ENCODE peak calls at places on chromosomes 16 and 17, in ten cellular contexts. G is PC-3, A is thoracic aorta, J is ovary, L is suprapubic skin, V is lung, U is substantia nigra, H is RWPE2, D is left ventricle myocardium inferior, W is heart right ventricle. Z is an unnamed sample.

GRCh38 chr16:11064202-11064540 is 119.8 kb downstream of the CLEC16A start:
- DNase-seq in H (peak), J (no peak), G (no peak), A (no peak), U (no peak), V (no peak), L (no peak), W (no peak), D (no peak), Z (no peak)

GRCh38 chr17:79543566-79543965 is 67.3 kb downstream of the RBFOX3 start:
- DNase-seq in L (no peak), W (no peak), J (no peak), G (no peak), H (no peak), U (no peak), A (no peak), D (no peak), V (no peak), Z (no peak)

GRCh38 chr17:64385187-64386083 is 5.2 kb downstream of the PECAM1 start:
- DNase-seq in D (peak), W (peak), V (peak), A (peak), J (peak), L (peak), H (no peak), G (peak), U (no peak), Z (peak)

GRCh38 chr17:42193216-42194132 is 820 bp downstream of the GHDC start:
- DNase-seq in V (no peak), D (no peak), L (no peak), G (no peak), W (no peak), H (no peak), U (no peak), A (no peak), J (no peak), Z (no peak)

GRCh38 chr16:17668411-17668810 is 197.7 kb upstream of the XYLT1 start:
- DNase-seq in J (no peak), W (no peak), D (no peak), G (no peak), U (no peak), V (no peak), L (no peak), H (no peak), A (no peak), Z (no peak)

GRCh38 chr17:50689956-50690886 is 17.5 kb downstream of the ANKRD40 start:
- DNase-seq in J (no peak), G (peak), H (no peak), L (peak), U (no peak), D (no peak), V (no peak), W (no peak), A (no peak), Z (no peak)

GRCh38 chr17:80942360-80943345 is 49.0 kb upstream of the CHMP6 start:
- DNase-seq in A (peak), G (no peak), V (peak), U (no peak), H (peak), W (peak), D (peak), J (peak), L (peak), Z (peak)

GRCh38 chr16:83744521-83744981 is 63.2 kb upstream of the HSBP1 start:
- DNase-seq in V (peak), L (peak), D (peak), H (no peak), J (no peak), G (peak), U (no peak), W (no peak), A (no peak), Z (no peak)

GRCh38 chr16:49833055-49833454 is 22.9 kb downstream of the ZNF423 start:
- DNase-seq in L (peak), D (peak), V (no peak), U (no peak), W (peak), G (no peak), J (peak), H (no peak), A (no peak), Z (peak)

GRCh38 chr16:24736758-24737157 is 7.3 kb downstream of the TNRC6A start:
- DNase-seq in W (no peak), V (no peak), D (no peak), J (no peak), A (no peak), L (no peak), G (no peak), H (no peak), U (no peak), Z (no peak)

GRCh38 chr17:76972046-76972641 is 103.9 kb downstream of the MGAT5B start:
- DNase-seq in L (no peak), J (no peak), V (no peak), H (no peak), G (no peak), A (no peak), W (no peak), U (no peak), D (no peak), Z (no peak)

GRCh38 chr16:86667035-86667434 is 88.7 kb downstream of the FOXL1 start:
- DNase-seq in V (no peak), U (no peak), J (no peak), D (peak), G (no peak), H (no peak), W (peak), L (no peak), A (no peak), Z (peak)

GRCh38 chr17:36496018-36496789 is 9.7 kb downstream of the ZNHIT3 start:
- DNase-seq in D (no peak), G (no peak), U (no peak), L (peak), H (no peak), W (no peak), J (no peak), V (no peak), A (no peak), Z (no peak)

GRCh38 chr16:78745491-78746019 is 646.1 kb downstream of the WWOX start:
- DNase-seq in D (no peak), G (no peak), L (no peak), V (no peak), H (no peak), U (no peak), W (no peak), A (no peak), J (no peak), Z (no peak)

GRCh38 chr17:45265823-45266222 is 3.9 kb upstream of the SPATA32 start:
- DNase-seq in V (no peak), A (no peak), U (no peak), J (no peak), G (peak), W (no peak), L (no peak), D (no peak), H (no peak), Z (no peak)

GRCh38 chr17:60439501-60439900 is 17.2 kb downstream of the CHCT1 start:
- DNase-seq in A (no peak), W (no peak), V (no peak), H (no peak), J (no peak), D (no peak), U (no peak), L (no peak), G (no peak), Z (no peak)

GRCh38 chr16:85759631-85760419 is 8.9 kb upstream of the C16orf74 start:
- DNase-seq in J (no peak), L (no peak), U (no peak), G (peak), A (no peak), V (no peak), W (no peak), D (no peak), H (no peak), Z (no peak)

GRCh38 chr17:73546770-73547345 is 97.4 kb downstream of the SDK2 start:
- DNase-seq in G (peak), A (no peak), W (no peak), U (no peak), V (peak), D (no peak), L (no peak), J (no peak), H (peak), Z (no peak)

GRCh38 chr16:88437367-88437964 is 15.6 kb upstream of the ZFPM1 start:
- DNase-seq in H (no peak), J (peak), V (peak), D (peak), A (no peak), W (no peak), U (no peak), L (no peak), G (peak), Z (no peak)

GRCh38 chr17:72439893-72440502 is 319.2 kb downstream of the SOX9 start:
- DNase-seq in A (no peak), G (no peak), H (no peak), L (no peak), U (no peak), D (no peak), V (no peak), J (no peak), W (no peak), Z (no peak)

GRCh38 chr16:1772362-1772907 is at the start of gene EME2:
- DNase-seq in D (no peak), A (no peak), W (no peak), J (no peak), V (no peak), U (no peak), G (no peak), L (no peak), H (no peak), Z (no peak)

GRCh38 chr16:69073181-69073669 is 32.2 kb upstream of the HAS3 start:
- DNase-seq in H (peak), A (no peak), U (no peak), G (peak), L (no peak), V (peak), J (no peak), D (no peak), W (no peak), Z (no peak)

GRCh38 chr16:17277981-17278381 is 192.8 kb downstream of the XYLT1 start:
- DNase-seq in U (no peak), D (no peak), L (no peak), H (no peak), J (peak), W (peak), G (no peak), V (no peak), A (no peak), Z (no peak)

GRCh38 chr17:8117980-8118768 is at the start of gene ALOXE3:
- DNase-seq in J (peak), H (no peak), L (peak), W (peak), A (no peak), G (peak), U (no peak), D (no peak), V (no peak), Z (no peak)

DNA sequence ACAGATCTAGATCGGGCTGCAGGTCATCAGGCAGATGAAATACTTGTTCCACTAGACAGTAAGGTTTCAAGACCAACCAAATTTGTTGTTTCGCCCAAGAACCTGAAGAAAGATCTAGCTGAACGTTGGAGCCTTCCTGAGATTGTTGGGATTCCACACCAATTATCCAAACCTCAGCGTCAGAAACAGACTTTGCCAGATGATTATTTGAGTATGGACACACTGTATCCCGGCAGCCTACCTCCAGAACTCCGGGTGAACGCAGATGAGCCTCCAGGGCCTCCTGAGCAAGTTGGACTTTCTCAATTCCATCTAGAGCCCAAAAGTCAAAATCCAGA is 14.4 kb downstream of the LRRC37B start:
- DNase-seq in U (no peak), A (no peak), V (no peak), D (no peak), L (no peak), G (no peak), H (no peak), J (no peak), W (no peak), Z (no peak)
- H3K27ac ChIP-seq in U (no peak), A (peak), V (no peak), D (no peak), L (no peak), G (no peak), H (no peak), J (no peak), W (no peak), Z (no peak)

GRCh38 chr17:57856792-57857620 is 7.2 kb upstream of the MRPS23 start:
- DNase-seq in L (no peak), G (no peak), V (no peak), U (no peak), J (no peak), H (no peak), A (no peak), W (no peak), D (no peak), Z (no peak)
- H3K27ac ChIP-seq in L (no peak), G (no peak), V (no peak), U (no peak), J (no peak), H (no peak), A (no peak), W (no peak), D (peak), Z (no peak)

GRCh38 chr17:38431343-38432145 is 3.3 kb downstream of the ARHGAP23 start:
- DNase-seq in J (no peak), G (no peak), V (no peak), D (no peak), L (no peak), H (no peak), A (no peak), U (peak), W (no peak), Z (no peak)

GRCh38 chr17:38436386-38436785 is 8.1 kb downstream of the ARHGAP23 start:
- DNase-seq in D (no peak), L (peak), A (no peak), H (no peak), V (no peak), W (no peak), J (no peak), G (no peak), U (no peak), Z (no peak)

GRCh38 chr17:38439436-38439835 is 11.2 kb downstream of the ARHGAP23 start:
- DNase-seq in L (no peak), V (no peak), U (no peak), G (no peak), A (no peak), D (no peak), W (no peak), J (no peak), H (no peak), Z (no peak)

GRCh38 chr17:38434178-38434665 is 6.0 kb downstream of the ARHGAP23 start:
- DNase-seq in J (peak), H (no peak), A (no peak), V (no peak), W (no peak), G (no peak), D (no peak), U (no peak), L (no peak), Z (no peak)

DNA sequence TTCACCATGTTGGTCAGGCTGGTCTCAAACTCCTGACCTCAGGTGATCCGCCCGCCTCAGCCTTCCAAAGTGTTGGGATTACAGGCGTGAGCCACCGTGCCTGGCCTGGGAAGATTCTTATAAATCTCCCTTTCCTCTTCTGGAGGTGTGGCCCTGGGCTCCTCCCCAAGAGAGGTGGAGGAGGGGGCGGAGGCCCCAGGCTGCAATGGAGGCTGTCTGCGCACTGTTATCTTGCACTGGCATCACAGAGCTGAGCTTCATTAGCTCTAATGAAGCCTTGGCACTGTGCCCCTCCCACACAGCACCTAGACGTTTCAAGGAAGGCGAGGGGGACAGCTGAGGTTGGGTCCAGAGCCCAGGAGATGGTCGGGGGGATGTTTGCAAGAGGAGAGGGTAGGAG is 7.5 kb downstream of the ARHGAP23 start:
- DNase-seq in G (no peak), W (no peak), L (no peak), A (no peak), J (no peak), U (no peak), V (no peak), H (no peak), D (no peak), Z (no peak)
- H3K27ac ChIP-seq in G (no peak), W (no peak), L (no peak), A (peak), J (no peak), U (peak), V (no peak), H (no peak), D (peak), Z (no peak)

DNA sequence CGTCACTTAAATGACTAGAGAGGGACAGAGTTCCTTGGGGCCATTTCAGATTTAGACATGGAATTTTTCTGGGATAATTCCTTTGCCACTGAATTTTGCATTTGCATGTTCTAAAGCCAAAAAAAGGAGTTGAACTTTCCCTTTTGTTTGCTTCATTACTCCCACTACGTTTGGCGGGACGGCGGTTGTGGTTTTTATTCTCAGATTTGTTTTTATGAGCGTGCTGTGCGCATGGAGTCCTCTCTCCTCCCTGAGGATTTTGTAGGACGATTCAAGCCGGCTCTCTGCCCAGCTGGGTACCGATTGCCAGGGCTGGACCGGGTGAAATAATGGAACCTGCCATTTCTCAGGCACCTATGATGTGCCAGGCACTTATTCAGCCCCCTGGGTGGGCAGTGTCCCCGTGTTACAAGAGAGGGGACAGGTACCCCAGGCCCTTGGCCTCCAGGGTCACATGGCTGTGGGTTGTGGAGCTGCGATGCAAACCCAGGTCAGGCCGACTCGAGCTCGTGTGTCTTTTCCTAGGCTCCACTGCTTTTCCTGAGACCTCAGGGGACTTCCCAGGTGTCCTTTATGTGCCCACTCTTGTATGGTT is 18.8 kb downstream of the CMIP start:
- DNase-seq in D (no peak), G (no peak), H (no peak), A (no peak), W (no peak), U (no peak), V (no peak), L (no peak), J (no peak), Z (no peak)
- H3K27ac ChIP-seq in D (no peak), G (no peak), H (no peak), A (no peak), W (no peak), U (no peak), V (no peak), L (no peak), J (peak), Z (no peak)

DNA sequence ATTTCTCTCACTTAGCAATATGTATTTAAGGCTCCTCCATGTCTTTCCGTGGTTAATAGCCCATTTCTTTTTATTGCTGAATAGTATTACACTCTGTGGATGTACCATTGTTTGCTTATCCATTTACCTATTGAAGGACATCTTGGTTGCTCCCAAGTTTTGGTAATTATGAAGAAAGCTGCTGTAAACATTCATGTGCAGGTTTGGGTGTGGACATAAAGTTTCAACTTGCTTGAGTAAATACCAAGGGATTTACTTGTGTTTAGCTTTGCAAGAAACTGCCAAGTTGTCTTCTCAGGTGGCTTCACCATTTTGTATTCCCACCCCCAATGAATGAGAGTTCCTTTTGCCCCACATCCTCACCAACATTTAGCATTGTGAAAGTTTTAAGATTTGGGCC is 9.5 kb downstream of the LRRC36 start:
- DNase-seq in L (no peak), J (no peak), H (no peak), W (no peak), V (no peak), D (no peak), G (no peak), A (no peak), U (no peak), Z (no peak)
- H3K27ac ChIP-seq in L (no peak), J (no peak), H (no peak), W (no peak), V (no peak), D (no peak), G (no peak), A (no peak), U (no peak), Z (no peak)

GRCh38 chr17:5194346-5194745 is 2.7 kb upstream of the ZNF594 start:
- DNase-seq in A (no peak), H (no peak), V (no peak), U (no peak), L (no peak), W (no peak), G (no peak), D (no peak), J (no peak), Z (no peak)

GRCh38 chr17:5200360-5200759 is 8.7 kb upstream of the ZNF594 start:
- DNase-seq in W (no peak), J (no peak), D (no peak), G (no peak), U (no peak), H (no peak), V (no peak), L (no peak), A (no peak), Z (no peak)

GRCh38 chr17:5203178-5203907 is 11.7 kb upstream of the ZNF594 start:
- DNase-seq in V (no peak), A (no peak), W (no peak), H (no peak), J (no peak), U (no peak), D (no peak), L (no peak), G (no peak), Z (no peak)

GRCh38 chr17:5201011-5201410 is 9.3 kb upstream of the ZNF594 start:
- DNase-seq in H (no peak), A (no peak), V (no peak), G (no peak), W (no peak), L (no peak), D (no peak), J (no peak), U (no peak), Z (no peak)

GRCh38 chr17:5198472-5198871 is 6.8 kb upstream of the ZNF594 start:
- DNase-seq in D (no peak), J (no peak), V (no peak), A (no peak), W (no peak), H (no peak), G (no peak), U (no peak), L (no peak), Z (no peak)
- H3K27ac ChIP-seq in D (no peak), J (no peak), V (no peak), A (no peak), W (no peak), H (no peak), G (no peak), U (no peak), L (no peak), Z (no peak)

GRCh38 chr17:75480281-75480680 is 23.8 kb downstream of the TMEM94 start:
- DNase-seq in J (no peak), H (no peak), V (no peak), W (no peak), G (no peak), U (no peak), L (no peak), D (no peak), A (no peak), Z (no peak)

GRCh38 chr17:75476752-75477492 is 20.5 kb downstream of the TMEM94 start:
- DNase-seq in L (no peak), J (no peak), G (no peak), H (no peak), W (no peak), U (no peak), V (no peak), A (no peak), D (no peak), Z (no peak)

GRCh38 chr17:75476274-75476673 is 19.8 kb downstream of the TMEM94 start:
- DNase-seq in D (no peak), U (no peak), H (no peak), J (peak), V (no peak), W (no peak), G (no peak), A (no peak), L (no peak), Z (peak)

GRCh38 chr17:75477493-75477862 is 21.0 kb downstream of the TMEM94 start:
- DNase-seq in D (no peak), A (no peak), J (no peak), V (no peak), L (no peak), W (no peak), G (no peak), U (no peak), H (no peak), Z (no peak)

GRCh38 chr17:75478508-75478907 is 22.1 kb downstream of the TMEM94 start:
- DNase-seq in W (no peak), V (no peak), J (no peak), D (no peak), G (no peak), U (no peak), A (no peak), L (no peak), H (no peak), Z (no peak)
- H3K27ac ChIP-seq in W (peak), V (no peak), J (no peak), D (peak), G (no peak), U (no peak), A (no peak), L (no peak), H (no peak), Z (no peak)

Z was measured in heart left ventricle.